ENCODE peak calls at places on chromosomes 2 and 18, in ten cellular contexts. K, W, H, Y, R, O, Q, L, V and B are unnamed samples.

GRCh38 chr2:215848146-215848545 is 165.2 kb downstream of the MREG start:
- DNase-seq in K (no peak), W (no peak), H (no peak), Y (no peak), R (no peak), O (no peak), Q (no peak), L (no peak), V (no peak), B (no peak)

GRCh38 chr2:239337877-239338484 is 62.8 kb downstream of the HDAC4 start:
- DNase-seq in K (no peak), W (no peak), H (no peak), Y (no peak), R (peak; percentile 44), O (no peak), Q (no peak), L (no peak), V (no peak), B (no peak)

GRCh38 chr2:23235292-23235691 is 149.7 kb upstream of the KLHL29 start:
- DNase-seq in K (no peak), W (no peak), H (no peak), Y (no peak), R (no peak), O (no peak), Q (no peak), L (no peak), V (no peak), B (no peak)

GRCh38 chr2:161134547-161135518 is 25.4 kb upstream of the TANK start:
- DNase-seq in K (no peak), W (peak; percentile 37), H (no peak), Y (no peak), R (no peak), O (peak; percentile 39), Q (no peak), L (peak; percentile 16), V (peak; percentile 66), B (no peak)

GRCh38 chr2:176285321-176285720 is 16.1 kb downstream of the MTX2 start:
- DNase-seq in K (no peak), W (no peak), H (peak; percentile 14), Y (no peak), R (no peak), O (no peak), Q (no peak), L (no peak), V (no peak), B (no peak)

GRCh38 chr2:237600205-237600846 is 9.8 kb upstream of the RAB17 start:
- DNase-seq in K (peak; percentile 29), W (peak; percentile 68), H (no peak), Y (no peak), R (no peak), O (peak; percentile 55), Q (no peak), L (peak; percentile 49), V (peak; percentile 55), B (peak; percentile 86)

GRCh38 chr2:222499226-222499625 is 74.9 kb downstream of the SGPP2 start:
- DNase-seq in K (no peak), W (no peak), H (no peak), Y (no peak), R (no peak), O (no peak), Q (no peak), L (no peak), V (no peak), B (no peak)

GRCh38 chr18:75293591-75293990 is 83.0 kb downstream of the TSHZ1 start:
- DNase-seq in K (no peak), W (no peak), H (no peak), Y (no peak), R (no peak), O (no peak), Q (no peak), L (no peak), V (no peak), B (no peak)

GRCh38 chr2:174076040-174076439 is 110.9 kb upstream of the SP3 start:
- DNase-seq in K (no peak), W (no peak), H (no peak), Y (no peak), R (no peak), O (no peak), Q (no peak), L (no peak), V (no peak), B (no peak)

GRCh38 chr2:20538308-20539132 is 91.6 kb downstream of the RHOB start:
- DNase-seq in K (no peak), W (no peak), H (no peak), Y (no peak), R (no peak), O (no peak), Q (no peak), L (no peak), V (peak; percentile 89), B (no peak)

GRCh38 chr2:232488097-232488711 is 570 bp upstream of the ECEL1 start:
- DNase-seq in K (no peak), W (peak; percentile 33), H (no peak), Y (peak; percentile 83), R (no peak), O (no peak), Q (peak; percentile 42), L (peak; percentile 43), V (no peak), B (no peak)

GRCh38 chr2:120846406-120847095 is 110.9 kb downstream of the GLI2 start:
- DNase-seq in K (no peak), W (no peak), H (no peak), Y (no peak), R (no peak), O (no peak), Q (peak; percentile 43), L (no peak), V (no peak), B (no peak)

GRCh38 chr18:476368-476767 is 24.1 kb downstream of the COLEC12 start:
- DNase-seq in K (no peak), W (no peak), H (no peak), Y (no peak), R (no peak), O (no peak), Q (no peak), L (no peak), V (no peak), B (no peak)

GRCh38 chr18:63043516-63043915 is 276.1 kb downstream of the BCL2 start:
- DNase-seq in K (no peak), W (no peak), H (no peak), Y (no peak), R (no peak), O (no peak), Q (no peak), L (no peak), V (no peak), B (no peak)

DNA sequence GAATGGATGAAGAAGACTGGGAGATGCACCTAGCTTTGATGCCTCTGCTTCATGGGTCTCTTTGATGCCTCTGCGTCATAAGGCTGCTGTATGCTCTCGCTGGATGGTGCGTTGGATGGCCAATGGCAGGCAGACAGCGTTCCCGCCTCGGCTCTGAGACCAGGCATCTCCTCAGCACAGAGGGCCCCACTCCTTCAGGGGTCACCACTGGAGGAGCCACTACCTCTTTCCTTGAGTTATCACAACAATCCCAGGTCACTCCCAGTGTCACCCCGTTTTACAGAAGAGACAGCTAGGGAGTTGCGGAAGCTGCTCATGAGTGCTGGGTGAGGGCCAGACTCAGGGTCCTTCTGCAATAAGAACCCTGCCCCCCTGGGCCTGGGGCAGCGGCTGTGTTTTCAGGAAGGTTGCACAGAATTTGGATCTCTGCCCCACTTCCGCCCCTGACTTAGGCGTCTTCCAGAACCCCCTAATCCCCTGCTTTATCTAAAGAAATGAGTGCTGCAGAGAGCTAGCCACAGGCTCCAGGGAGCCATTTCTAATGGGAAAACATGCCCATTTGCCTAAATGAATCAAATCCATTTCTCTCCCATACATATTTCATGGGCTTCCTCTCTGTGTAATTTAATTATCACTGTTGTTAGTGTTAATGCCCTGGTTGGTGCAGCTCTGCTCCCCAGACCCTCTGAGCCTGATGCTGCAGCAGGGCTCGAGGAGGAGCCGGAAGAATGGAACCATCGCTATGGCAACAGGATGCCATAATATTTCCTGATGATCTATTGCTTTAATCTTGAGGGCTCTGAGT is 131.7 kb upstream of the HS6ST1 start:
- DNase-seq in K (no peak), W (no peak), H (no peak), Y (peak; percentile 39), R (no peak), O (peak; percentile 17), Q (peak; percentile 43), L (peak; percentile 86), V (no peak), B (peak; percentile 48)
- H3K36me3 ChIP-seq in K (no peaks in the 10 kb centered on the region), W (no peaks in the 10 kb centered on the region), H (no peaks in the 10 kb centered on the region), Y (no peaks in the 10 kb centered on the region), R (no peaks in the 10 kb centered on the region), O (no peaks in the 10 kb centered on the region), Q (no peaks in the 10 kb centered on the region), L (no peaks in the 10 kb centered on the region), V (no peaks in the 10 kb centered on the region), B (no peaks in the 10 kb centered on the region)

GRCh38 chr2:186345745-186346144 is 140.3 kb upstream of the ZC3H15 start:
- DNase-seq in K (no peak), W (no peak), H (no peak), Y (no peak), R (no peak), O (no peak), Q (no peak), L (no peak), V (no peak), B (no peak)
- TF ChIP-seq EP300 in K (no peak), W (no peak), H (no peak), Y (no peak), R (no peak), O (no peak), Q (no peak), L (no peak), V (no peak), B (no peak)

DNA sequence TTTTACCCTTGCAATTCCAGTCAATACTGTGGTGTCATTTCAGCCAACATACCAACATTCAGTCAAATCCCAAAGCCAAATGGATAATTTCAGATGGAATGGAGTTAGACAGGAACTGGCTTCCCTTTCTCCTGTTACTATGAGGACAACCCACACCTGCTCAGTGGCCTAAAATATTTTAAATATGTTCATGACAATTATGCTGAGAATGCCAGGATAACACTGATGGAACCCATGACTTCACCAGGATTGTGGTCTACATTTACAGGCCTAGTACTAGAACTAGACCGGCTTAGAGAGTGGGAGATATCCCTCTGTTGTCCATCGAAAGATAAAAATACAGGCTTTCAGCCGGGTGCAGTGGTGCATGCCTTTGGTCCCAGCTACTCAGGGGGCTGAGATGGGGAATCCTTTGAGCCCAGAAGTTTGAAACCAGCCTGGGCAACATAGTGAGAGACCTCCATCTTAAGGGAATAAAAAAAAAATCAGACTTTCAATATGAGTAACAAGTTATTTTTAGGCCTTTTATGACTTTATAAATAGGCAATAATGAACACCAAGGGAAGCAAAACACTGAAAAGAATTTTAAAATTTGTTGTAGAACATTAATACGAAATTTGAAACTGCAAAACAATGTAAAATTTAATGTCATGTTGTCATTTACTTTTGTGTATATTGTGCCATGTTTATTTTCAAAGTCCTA is 14.2 kb downstream of the GPATCH11 start:
- DNase-seq in K (no peak), W (no peak), H (no peak), Y (no peak), R (no peak), O (no peak), Q (no peak), L (no peak), V (no peak), B (no peak)
- H3K36me3 ChIP-seq in K (peaks cover 92% of the 10 kb centered on the region), W (no peaks in the 10 kb centered on the region), H (peaks cover 53% of the 10 kb centered on the region), Y (no peaks in the 10 kb centered on the region), R (peaks cover 39% of the 10 kb centered on the region), O (peaks cover 97% of the 10 kb centered on the region), Q (peaks cover 55% of the 10 kb centered on the region), L (peaks cover 78% of the 10 kb centered on the region), V (peaks cover 11% of the 10 kb centered on the region), B (peaks cover 29% of the 10 kb centered on the region)

DNA sequence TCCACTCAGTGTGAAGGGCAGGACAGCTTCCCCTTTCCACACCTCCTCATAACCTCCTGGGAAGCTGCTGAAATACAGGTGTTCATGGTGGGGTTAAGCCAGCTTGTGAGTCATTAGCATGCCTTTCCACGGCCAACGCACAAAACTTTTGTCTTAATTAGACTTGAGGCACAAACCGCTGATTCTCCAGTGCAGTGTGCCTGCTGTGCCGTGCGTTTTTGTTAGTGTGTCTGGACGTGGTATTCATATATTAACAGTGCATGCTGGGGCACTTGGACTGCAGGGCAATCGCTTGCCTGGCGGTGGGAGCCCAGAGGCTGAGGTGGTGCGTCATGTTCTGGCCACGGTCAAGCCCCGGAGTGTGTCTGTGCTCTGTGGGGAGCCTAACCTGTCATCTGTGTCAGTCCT is 156.2 kb downstream of the SH3RF3 start:
- DNase-seq in K (no peak), W (no peak), H (no peak), Y (no peak), R (no peak), O (no peak), Q (no peak), L (no peak), V (no peak), B (peak; percentile 39)
- TF ChIP-seq EP300 in K (no peak), W (no peak), H (no peak), Y (no peak), R (no peak), O (no peak), Q (no peak), L (no peak), V (no peak), B (no peak)